ENCODE peak calls at places on chromosomes 12 and 14, in five cellular contexts. U is CD4-positive, CD25-positive, alpha-beta regulatory T cell; C is uterus; X is CD4-positive, alpha-beta T cell; A is OCI-LY7. F is an unnamed sample.
A peak's percentile ranks its signal among the peaks of the same experiment; 100 is the strongest.

GRCh38 chr12:57766464-57767311 is at the start of gene CYP27B1:
- DNase-seq in U (no peak), C (no peak), X (no peak), A (no peak), F (no peak)

GRCh38 chr14:104967414-104968152 is 10.6 kb downstream of the AHNAK2 start:
- DNase-seq in U (no peak), C (peak; percentile 66), X (no peak), A (no peak), F (no peak)

GRCh38 chr12:25069221-25069620 is 120.3 kb upstream of the BCAT1 start:
- DNase-seq in U (no peak), C (no peak), X (no peak), A (no peak), F (no peak)

GRCh38 chr12:119288559-119288958 is 46.0 kb upstream of the CCDC60 start:
- DNase-seq in U (no peak), C (no peak), X (no peak), A (no peak), F (no peak)

GRCh38 chr12:132342322-132342721 is 12.9 kb upstream of the GALNT9 start:
- DNase-seq in U (no peak), C (no peak), X (no peak), A (no peak), F (no peak)

GRCh38 chr14:20609215-20610001 is 18.2 kb upstream of the RNASE12 start:
- DNase-seq in U (peak; percentile 83), C (peak; percentile 81), X (peak; percentile 35), A (peak; percentile 91), F (peak; percentile 84)

GRCh38 chr12:86193931-86194330 is 62.3 kb downstream of the MGAT4C start:
- DNase-seq in U (no peak), C (no peak), X (no peak), A (no peak), F (no peak)

GRCh38 chr14:104436047-104436531 is 143.5 kb upstream of the C14orf180 start:
- DNase-seq in U (no peak), C (no peak), X (no peak), A (no peak), F (no peak)

GRCh38 chr14:104722938-104723650 is 935 bp upstream of the ADSS1 start:
- DNase-seq in U (no peak), C (no peak), X (no peak), A (no peak), F (no peak)

GRCh38 chr14:89607453-89607852 is 190.4 kb upstream of the FOXN3 start:
- DNase-seq in U (no peak), C (no peak), X (no peak), A (no peak), F (no peak)

GRCh38 chr12:65879878-65880277 is 55.6 kb downstream of the HMGA2 start:
- DNase-seq in U (no peak), C (no peak), X (no peak), A (no peak), F (no peak)

GRCh38 chr12:58757422-58757821 is 162.9 kb downstream of the LRIG3 start:
- DNase-seq in U (no peak), C (no peak), X (no peak), A (no peak), F (no peak)

GRCh38 chr12:58502236-58502635 is 418.1 kb downstream of the LRIG3 start:
- DNase-seq in U (no peak), C (no peak), X (no peak), A (no peak), F (no peak)

GRCh38 chr14:102927878-102928411 is 5.5 kb downstream of the AMN start:
- DNase-seq in U (no peak), C (no peak), X (no peak), A (no peak), F (no peak)

GRCh38 chr12:53179694-53180269 is 740 bp upstream of the ZNF740 start:
- DNase-seq in U (no peak), C (no peak), X (no peak), A (no peak), F (no peak)

GRCh38 chr12:26100966-26101744 is 23.7 kb downstream of the BHLHE41 start:
- DNase-seq in U (no peak), C (no peak), X (no peak), A (no peak), F (no peak)

GRCh38 chr14:31479026-31479425 is 8.8 kb downstream of the GPR33 start:
- DNase-seq in U (no peak), C (no peak), X (no peak), A (no peak), F (no peak)

GRCh38 chr12:47527816-47528215 is 178.0 kb downstream of the RPAP3 start:
- DNase-seq in U (no peak), C (no peak), X (no peak), A (no peak), F (no peak)

GRCh38 chr14:81471062-81471461 is 62.6 kb downstream of the SEL1L start:
- DNase-seq in U (peak; percentile 51), C (no peak), X (no peak), A (peak; percentile 94), F (no peak)

GRCh38 chr12:86249856-86250255 is 6.3 kb downstream of the MGAT4C start:
- DNase-seq in U (no peak), C (no peak), X (no peak), A (no peak), F (no peak)

GRCh38 chr12:113462880-113463745 is 8.6 kb downstream of the LHX5 start:
- DNase-seq in U (no peak), C (no peak), X (no peak), A (no peak), F (no peak)

DNA sequence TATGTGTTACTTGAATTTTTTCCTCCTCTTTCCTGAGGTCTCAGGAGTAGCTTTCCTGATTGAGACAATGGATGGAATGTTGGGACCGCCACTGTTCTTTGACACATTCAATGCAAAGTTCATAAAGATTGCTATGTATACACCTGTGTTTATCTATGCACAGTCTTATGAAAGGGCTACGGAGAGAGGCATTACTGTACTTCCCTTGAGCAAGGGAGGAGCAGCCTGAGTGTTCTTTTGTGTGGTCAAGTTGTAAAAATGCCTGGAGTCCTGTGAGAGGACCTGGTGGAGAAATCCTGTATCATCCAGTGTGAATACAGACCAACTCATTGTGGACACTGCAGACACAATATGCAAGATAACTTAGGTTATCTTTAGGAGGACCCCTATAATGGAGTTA is 1.2 kb downstream of the SRGAP1 start:
- DNase-seq in U (no peak), C (no peak), X (no peak), A (no peak), F (no peak)
- H3K27ac ChIP-seq in U (no peak overlapping the region), C (peak overlapping the region; percentile 90), X (no peak overlapping the region), A (no peak overlapping the region), F (no peak overlapping the region)

GRCh38 chr12:108337235-108338223 is 1.6 kb downstream of the CMKLR1 start:
- DNase-seq in U (peak; percentile 13), C (no peak), X (no peak), A (peak; percentile 15), F (peak; percentile 21)

GRCh38 chr12:108338915-108339657 is at the start of gene CMKLR1:
- DNase-seq in U (no peak), C (peak; percentile 41), X (no peak), A (no peak), F (no peak)

GRCh38 chr12:108335349-108336119 is 3.6 kb downstream of the CMKLR1 start:
- DNase-seq in U (no peak), C (no peak), X (no peak), A (no peak), F (no peak)

GRCh38 chr12:108332791-108333382 is 6.2 kb downstream of the CMKLR1 start:
- DNase-seq in U (peak; percentile 6), C (peak; percentile 36), X (no peak), A (no peak), F (no peak)

GRCh38 chr12:108333898-108334699 is 5.0 kb downstream of the CMKLR1 start:
- DNase-seq in U (peak; percentile 14), C (no peak), X (no peak), A (no peak), F (no peak)
- H3K27ac ChIP-seq in U (no peak overlapping the region), C (no peak overlapping the region), X (no peak overlapping the region), A (no peak overlapping the region), F (no peak overlapping the region)

DNA sequence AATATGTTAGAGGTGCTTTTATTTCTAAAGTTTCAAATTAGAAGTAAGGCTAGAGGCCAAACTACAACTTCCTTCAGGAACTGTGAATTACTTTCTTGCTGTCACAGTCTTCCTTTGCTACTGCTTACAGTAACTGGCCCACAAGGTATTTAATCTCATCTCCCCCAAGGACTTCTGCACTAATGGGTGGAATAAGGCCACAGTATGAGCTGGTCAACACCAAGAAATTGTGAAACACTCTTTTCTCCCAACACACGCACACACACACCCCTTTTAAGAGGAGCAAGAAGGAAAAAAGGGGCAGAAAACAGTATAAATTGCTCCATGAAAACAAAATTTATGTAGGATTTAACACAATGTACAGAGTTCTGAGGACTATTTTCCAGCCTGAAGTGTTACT is 45.6 kb downstream of the SCAF11 start:
- DNase-seq in U (no peak), C (no peak), X (no peak), A (no peak), F (no peak)
- H3K27ac ChIP-seq in U (no peak overlapping the region), C (no peak overlapping the region), X (no peak overlapping the region), A (no peak overlapping the region), F (no peak overlapping the region)

GRCh38 chr12:49761677-49762467 is 20.5 kb downstream of the TMBIM6 start:
- DNase-seq in U (no peak), C (no peak), X (no peak), A (no peak), F (no peak)
- H3K27ac ChIP-seq in U (peak overlapping the region; percentile 69), C (no peak overlapping the region), X (no peak overlapping the region), A (peak overlapping the region; percentile 3), F (no peak overlapping the region)

GRCh38 chr12:75404231-75404630 is 13.3 kb downstream of the GLIPR1L2 start:
- DNase-seq in U (no peak), C (no peak), X (no peak), A (no peak), F (no peak)

GRCh38 chr12:75409833-75410232 is 18.9 kb downstream of the GLIPR1L2 start:
- DNase-seq in U (no peak), C (no peak), X (no peak), A (no peak), F (no peak)

DNA sequence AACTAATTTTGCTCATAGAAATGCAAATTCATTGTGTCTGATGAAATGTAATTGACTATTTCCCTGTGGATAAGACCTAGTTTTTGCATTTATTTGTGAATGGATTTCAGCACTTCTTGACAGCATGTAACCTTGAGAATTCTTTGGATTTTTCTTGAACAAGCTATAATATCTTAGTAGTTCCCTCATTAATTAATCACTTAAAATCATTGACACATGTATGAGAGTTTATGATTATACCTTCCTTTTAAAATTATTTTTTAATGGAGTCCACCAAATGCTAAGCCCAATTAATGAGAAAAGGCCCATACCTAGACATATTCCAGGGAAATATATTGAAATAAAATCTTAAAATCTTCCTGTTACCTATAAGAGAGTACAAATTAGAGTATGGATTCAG is 16.8 kb downstream of the GLIPR1L2 start:
- DNase-seq in U (no peak), C (no peak), X (no peak), A (no peak), F (no peak)
- H3K27ac ChIP-seq in U (no peak overlapping the region), C (no peak overlapping the region), X (no peak overlapping the region), A (no peak overlapping the region), F (no peak overlapping the region)